ENCODE peak calls at places on chromosomes 7 and 10, in six cellular contexts. J is HepG2, K is K562, X is GM12892, P is H1, Y is GM12878. B is an unnamed sample.

GRCh38 chr7:81919494-81919893 is 149.6 kb upstream of the HGF start:
- DNase-seq in P (no peak), K (no peak), X (no peak), J (no peak), Y (no peak), B (no peak)

GRCh38 chr10:110411047-110411410 is 86.7 kb upstream of the DUSP5 start:
- DNase-seq in X (no peak), Y (no peak), K (no peak), J (no peak), P (no peak), B (no peak)

GRCh38 chr10:3100856-3101640 is 33.7 kb downstream of the PFKP start:
- DNase-seq in K (no peak), Y (no peak), J (no peak), X (no peak), P (no peak), B (no peak)

GRCh38 chr7:18053177-18053928 is 25.7 kb upstream of the PRPS1L1 start:
- DNase-seq in X (no peak), K (no peak), P (no peak), Y (no peak), J (no peak), B (no peak)

GRCh38 chr7:21028186-21028989 is 241.7 kb upstream of the SP8 start:
- DNase-seq in P (no peak), K (no peak), X (no peak), Y (no peak), J (no peak), B (no peak)

GRCh38 chr10:34049469-34049868 is 715.0 kb upstream of the NRP1 start:
- DNase-seq in X (no peak), P (no peak), J (no peak), K (no peak), Y (no peak), B (no peak)

GRCh38 chr7:42222891-42223290 is 14.1 kb downstream of the GLI3 start:
- DNase-seq in P (no peak), X (no peak), Y (no peak), K (no peak), J (no peak), B (no peak)

GRCh38 chr10:12088919-12089318 is 20.2 kb downstream of the DHTKD1 start:
- DNase-seq in K (no peak), Y (no peak), P (no peak), J (no peak), X (no peak), B (no peak)

GRCh38 chr7:12031638-12032037 is 179.5 kb upstream of the TMEM106B start:
- DNase-seq in P (no peak), J (no peak), K (no peak), Y (no peak), X (no peak), B (no peak)

DNA sequence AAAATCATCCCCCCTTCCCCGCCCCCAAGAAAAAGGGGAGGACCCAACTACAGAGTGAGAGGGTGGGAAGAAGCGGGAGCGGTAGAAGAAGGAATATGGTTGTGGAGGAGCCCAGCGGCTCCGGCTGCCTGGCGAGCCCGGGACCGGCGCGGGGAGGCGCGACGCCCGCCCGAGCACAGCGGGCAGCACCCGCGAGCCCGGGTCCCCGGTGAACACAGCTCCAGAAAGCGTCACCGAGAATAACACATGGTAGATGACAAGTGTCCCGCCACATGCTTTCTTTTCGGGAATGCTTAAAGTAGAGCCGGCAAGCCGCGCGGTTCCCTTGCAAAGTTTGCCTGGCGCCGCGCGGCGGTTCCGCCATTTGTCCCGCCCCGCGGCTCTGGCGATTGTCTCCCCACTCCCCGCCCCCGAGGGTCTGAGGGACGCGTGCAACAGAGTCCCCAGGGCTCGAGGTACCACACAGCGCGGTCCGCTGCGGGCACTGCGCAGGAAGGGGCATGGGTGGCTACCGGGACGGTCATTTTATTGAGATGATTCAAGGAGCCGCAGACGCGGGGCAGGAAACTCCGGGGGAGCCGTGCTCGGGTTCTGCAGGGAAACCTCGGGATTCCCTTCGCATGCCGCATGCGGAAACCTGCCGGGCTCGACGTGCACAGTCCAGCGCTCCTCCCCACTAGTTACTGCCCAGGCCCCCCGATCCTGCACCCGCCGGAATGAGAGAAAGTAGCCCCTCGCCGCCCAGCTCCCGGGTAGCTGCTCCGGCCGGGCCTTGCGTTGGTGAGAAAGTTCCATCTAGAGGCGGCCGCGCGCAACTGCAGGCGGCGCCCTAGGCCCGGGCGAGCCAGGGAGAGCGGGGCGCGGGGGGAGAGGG is 785 bp upstream of the GRM8 start:
- DNase-seq in P (peak; percentile 87), Y (no peak), X (peak; percentile 56), K (peak; percentile 87), J (peak; percentile 8), B (peak; percentile 69)
- TF ChIP-seq POLR2A in P (peak; percentile 35), Y (no peak), X (no peak), K (no peak), J (no peak), B (no peak)

DNA sequence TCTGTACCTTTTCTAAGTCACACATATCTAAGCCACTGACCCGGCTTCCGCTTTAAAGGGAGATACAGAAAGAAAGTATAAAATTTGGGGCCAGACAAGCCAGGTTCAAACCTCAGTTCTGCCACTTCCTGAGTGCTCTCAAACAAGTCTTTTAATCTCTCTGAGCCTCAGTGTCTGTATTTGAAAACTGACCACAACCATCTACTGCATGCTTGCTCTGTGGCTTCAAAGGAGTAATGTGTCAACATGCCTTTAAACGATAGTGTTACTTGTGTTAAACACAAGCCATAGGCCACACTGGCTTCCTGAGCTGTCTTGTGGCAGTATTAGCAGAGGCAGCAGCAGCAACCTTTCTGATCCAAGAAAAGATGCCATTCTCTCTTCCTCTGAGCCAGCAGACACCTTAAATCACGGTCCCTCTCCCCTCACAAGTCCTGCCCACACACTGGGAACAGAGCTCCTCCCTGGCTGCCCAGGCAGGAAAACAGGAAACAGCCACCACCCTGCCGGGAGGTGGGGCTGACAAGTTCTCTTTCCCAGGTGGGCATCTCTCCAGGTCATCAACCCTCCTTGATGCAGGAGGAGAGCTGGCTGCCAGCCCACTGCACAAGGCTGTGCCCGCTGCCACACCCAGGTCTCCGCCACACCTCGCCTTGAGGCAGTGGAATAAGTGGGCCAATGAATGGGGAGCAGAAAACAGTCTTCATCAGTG is 10.7 kb downstream of the HIP1 start:
- DNase-seq in P (peak; percentile 55), K (no peak), J (peak; percentile 91), X (no peak), Y (no peak), B (no peak)
- TF ChIP-seq TAF1 in P (no peak), K (no peak), J (no peak), X (no peak), Y (no peak), B (no peak)

DNA sequence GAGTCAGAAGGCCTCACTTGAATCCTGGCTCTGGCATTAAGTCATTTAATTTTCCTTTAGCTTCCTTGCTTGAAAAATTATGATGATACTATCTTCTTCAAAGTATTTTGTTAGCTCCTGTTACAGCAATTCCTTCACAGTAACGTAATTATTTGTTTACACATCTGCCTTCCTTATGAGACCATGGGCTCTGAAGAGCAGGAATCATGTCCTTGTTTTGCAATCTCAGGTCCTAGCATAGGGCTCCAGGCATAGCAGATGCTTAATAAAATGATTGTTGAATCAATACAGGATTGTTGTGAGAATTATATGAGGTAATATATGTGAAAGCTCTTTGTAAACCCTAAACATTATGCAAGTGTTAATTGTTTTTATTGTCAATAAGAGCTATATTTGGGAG is 25.5 kb downstream of the KLHDC10 start:
- DNase-seq in X (no peak), K (no peak), Y (no peak), J (no peak), P (no peak), B (no peak)
- TF ChIP-seq POLR2AphosphoS5 in X (no peak), K (no peak), Y (no peak), J (no peak), P (no peak), B (no peak)

DNA sequence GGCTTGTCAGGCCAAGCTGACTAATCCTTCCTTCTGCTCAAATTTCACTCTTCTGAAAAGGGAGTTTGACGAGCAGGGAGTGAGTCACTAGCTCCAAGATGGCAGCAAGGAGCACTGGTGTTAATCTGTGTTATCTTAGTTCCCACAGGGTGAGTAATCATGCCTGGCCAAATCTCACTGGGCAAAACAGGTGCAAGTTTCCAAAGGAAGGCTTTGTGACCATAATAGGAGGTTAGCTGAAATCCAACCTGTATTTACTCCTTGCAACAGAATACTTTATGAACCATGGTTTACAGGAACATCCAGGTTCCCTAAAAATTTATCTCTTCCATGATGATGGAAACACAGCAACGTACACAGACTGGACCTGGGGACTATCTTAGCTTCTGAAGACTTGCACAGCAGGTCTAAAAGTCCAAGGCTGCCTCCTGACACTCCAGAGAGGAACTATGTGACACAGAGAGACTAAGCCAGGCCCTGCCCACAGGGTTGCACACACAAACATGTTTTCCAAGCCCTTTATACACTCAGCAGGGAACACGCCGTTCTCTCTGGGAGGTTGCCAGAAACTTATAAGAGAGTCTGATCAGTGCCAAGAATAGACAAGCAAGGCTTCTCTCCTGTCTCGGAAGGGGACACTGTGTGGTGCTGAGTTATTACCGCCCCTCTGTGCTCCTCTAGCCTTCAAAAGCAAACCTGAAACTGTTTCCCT is 46.3 kb downstream of the PDK4 start:
- DNase-seq in Y (no peak), X (no peak), K (no peak), J (no peak), P (no peak), B (no peak)
- TF ChIP-seq POLR2A in Y (no peak), X (no peak), K (no peak), J (no peak), P (no peak), B (no peak)

B was measured in GM12891.